ENCODE peak calls at places on chromosomes 11 and 22, in six cellular contexts. V is stimulated activated CD4-positive, alpha-beta T cell treated with anti-CD3 and anti-CD28 coated beads, Interleukin-12 subunit alpha, Interleukin-12 subunit beta, amount 100 ng/mL, for 4 hours; M is activated CD4-positive, CD25-positive, alpha-beta regulatory T cell; Z is CMK; P is skeletal muscle cell; T is thyroid gland. C is an unnamed sample.

GRCh38 chr11:32479291-32479690 is 44.0 kb upstream of the WT1 start:
- DNase-seq in M (no peak), V (no peak), P (no peak), T (no peak), Z (no peak), C (no peak)

GRCh38 chr11:69000831-69001245 is 12.2 kb downstream of the MRGPRF start:
- DNase-seq in M (no peak), V (no peak), P (no peak), Z (no peak), T (no peak), C (no peak)

GRCh38 chr22:42364641-42365336 is 67.4 kb downstream of the NFAM1 start:
- DNase-seq in Z (no peak), T (no peak), P (no peak), M (no peak), V (no peak), C (no peak)

GRCh38 chr11:36157151-36157519 is 132.1 kb downstream of the COMMD9 start:
- DNase-seq in M (no peak), V (no peak), T (no peak), P (no peak), Z (no peak), C (no peak)

GRCh38 chr22:43181321-43182076 is 5.4 kb downstream of the TTLL12 start:
- DNase-seq in Z (no peak), M (no peak), T (no peak), V (no peak), P (no peak), C (no peak)

GRCh38 chr11:58060535-58060934 is 29.8 kb downstream of the OR6Q1 start:
- DNase-seq in T (no peak), P (no peak), Z (no peak), V (no peak), M (no peak), C (no peak)

GRCh38 chr11:132125855-132126841 is 755.7 kb downstream of the NTM start:
- DNase-seq in P (peak; percentile 54), T (no peak), Z (no peak), V (no peak), M (no peak), C (peak; percentile 5)

GRCh38 chr11:5807580-5807979 is 1.1 kb upstream of the OR52N2 start:
- DNase-seq in P (no peak), Z (no peak), M (no peak), T (no peak), V (no peak), C (no peak)

GRCh38 chr11:2272946-2273280 is 2.5 kb upstream of the ASCL2 start:
- DNase-seq in V (no peak), T (no peak), M (no peak), P (no peak), Z (no peak), C (no peak)

GRCh38 chr22:17851754-17852153 is 77.5 kb upstream of the BID start:
- DNase-seq in Z (no peak), M (no peak), V (no peak), P (peak; percentile 22), T (peak; percentile 53), C (no peak)

GRCh38 chr11:10382518-10382917 is 72.5 kb upstream of the AMPD3 start:
- DNase-seq in P (no peak), Z (peak; percentile 65), M (no peak), V (no peak), T (no peak), C (no peak)

GRCh38 chr11:128776434-128777284 is 82.8 kb downstream of the FLI1 start:
- DNase-seq in Z (peak; percentile 73), P (no peak), V (peak; percentile 25), T (peak; percentile 38), M (no peak), C (peak; percentile 70)

GRCh38 chr11:83573097-83573496 is 286.9 kb upstream of the CCDC90B start:
- DNase-seq in T (no peak), V (no peak), Z (no peak), M (no peak), P (peak; percentile 13), C (no peak)

GRCh38 chr11:116384876-116385275 is 387.9 kb downstream of the BUD13 start:
- DNase-seq in M (no peak), T (no peak), Z (no peak), P (no peak), V (no peak), C (no peak)

GRCh38 chr22:49119551-49119952 is 708.1 kb downstream of the BRD1 start:
- DNase-seq in T (no peak), M (no peak), P (no peak), Z (no peak), V (no peak), C (no peak)

GRCh38 chr22:37448521-37449150 is 21.4 kb upstream of the ELFN2 start:
- DNase-seq in V (no peak), Z (no peak), T (no peak), M (no peak), P (no peak), C (no peak)

C was measured in neural crest cell.